ENCODE peak calls at places on chromosomes 13 and 19, in nine cellular contexts. K is RWPE1; I is neural progenitor cell; Y is T-helper 2 cell treated with Interferon-gamma antibody and Interleukin-4, amounts not matched to agents 5 μg/mL and 100 μg/mL, for 36 hours; M is activated T-cell treated with anti-CD3 and anti-CD28 coated beads for 1 hour; V is COR-L47; D is CD8-positive, alpha-beta memory T cell; A is transverse colon; L is caudate nucleus. X is an unnamed sample.

GRCh38 chr19:4371209-4371897 is 28.0 kb downstream of the MPND start:
- DNase-seq in A (no peak), D (no peak), M (no peak), L (no peak), K (no peak), V (no peak), I (no peak), Y (no peak), X (no peak)

GRCh38 chr19:1251233-1251502 is 2.8 kb downstream of the MIDN start:
- DNase-seq in I (peak), V (peak), K (no peak), D (no peak), M (no peak), Y (no peak), A (peak), L (no peak), X (no peak)

GRCh38 chr19:4930664-4931063 is 21.4 kb downstream of the UHRF1 start:
- DNase-seq in L (no peak), V (no peak), K (no peak), D (no peak), Y (no peak), I (no peak), M (no peak), A (no peak), X (no peak)

GRCh38 chr19:5992756-5993155 is 14.8 kb upstream of the RANBP3 start:
- DNase-seq in Y (no peak), A (no peak), L (no peak), V (no peak), K (no peak), D (no peak), M (no peak), I (no peak), X (no peak)

GRCh38 chr19:39740395-39740794 is 2.6 kb upstream of the CLC start:
- DNase-seq in V (no peak), L (no peak), A (no peak), M (no peak), K (no peak), Y (peak), I (no peak), D (no peak), X (no peak)

GRCh38 chr13:108769213-108770070 is 140.0 kb downstream of the MYO16 start:
- DNase-seq in V (no peak), A (no peak), K (peak), Y (no peak), M (no peak), D (no peak), I (no peak), L (no peak), X (no peak)

GRCh38 chr19:40341601-40342482 is 6.4 kb downstream of the C19orf47 start:
- DNase-seq in D (no peak), L (no peak), Y (no peak), V (no peak), M (no peak), A (no peak), I (no peak), K (no peak), X (no peak)

GRCh38 chr19:2613507-2614295 is 88.8 kb downstream of the GNG7 start:
- DNase-seq in Y (peak), M (peak), V (no peak), A (peak), K (no peak), L (no peak), D (peak), I (peak), X (no peak)

GRCh38 chr13:40363653-40364052 is 302.8 kb downstream of the FOXO1 start:
- DNase-seq in I (no peak), V (no peak), A (no peak), Y (no peak), M (no peak), D (no peak), K (no peak), L (no peak), X (no peak)

GRCh38 chr13:25864116-25864515 is 187.7 kb downstream of the SHISA2 start:
- DNase-seq in K (no peak), I (no peak), L (no peak), A (no peak), M (no peak), Y (no peak), V (no peak), D (no peak), X (no peak)

GRCh38 chr19:39828015-39828633 is 5.8 kb downstream of the DYRK1B start:
- DNase-seq in Y (no peak), V (no peak), L (no peak), M (no peak), K (no peak), I (no peak), D (peak), A (peak), X (no peak)

GRCh38 chr13:77584111-77584510 is 48.6 kb downstream of the SCEL start:
- DNase-seq in M (no peak), A (no peak), V (no peak), D (no peak), I (no peak), K (peak), Y (no peak), L (peak), X (peak)

GRCh38 chr13:86653009-86653408 is 853.8 kb upstream of the SLITRK6 start:
- DNase-seq in I (no peak), K (no peak), A (no peak), Y (no peak), D (no peak), M (no peak), L (no peak), V (no peak), X (no peak)

GRCh38 chr19:17078920-17079709 is 3.5 kb downstream of the MYO9B start:
- DNase-seq in L (no peak), V (no peak), Y (no peak), K (no peak), D (no peak), A (no peak), I (peak), M (no peak), X (peak)

GRCh38 chr13:106110241-106110855 is 425.1 kb downstream of the EFNB2 start:
- DNase-seq in M (no peak), K (no peak), I (peak), D (no peak), V (no peak), A (no peak), Y (no peak), L (no peak), X (no peak)

GRCh38 chr19:6260912-6261636 is 18.7 kb downstream of the MLLT1 start:
- DNase-seq in M (no peak), Y (no peak), K (peak), V (no peak), L (no peak), D (no peak), A (no peak), I (peak), X (peak)

GRCh38 chr19:51417807-51418152 is 338 bp upstream of the SIGLEC10 start:
- DNase-seq in L (no peak), K (no peak), I (no peak), M (no peak), Y (no peak), D (no peak), A (no peak), V (no peak), X (no peak)

GRCh38 chr13:26219726-26220125 is 2.4 kb downstream of the RNF6 start:
- DNase-seq in A (no peak), K (no peak), M (no peak), V (no peak), I (no peak), D (no peak), Y (no peak), L (no peak), X (no peak)

GRCh38 chr13:84362777-84363176 is 480.5 kb upstream of the SLITRK1 start:
- DNase-seq in M (no peak), V (no peak), Y (no peak), L (no peak), D (no peak), A (no peak), I (no peak), K (no peak), X (no peak)

GRCh38 chr13:107650081-107650701 is 565.1 kb downstream of the LIG4 start:
- DNase-seq in I (peak), M (no peak), Y (peak), L (peak), D (no peak), K (peak), A (peak), V (no peak), X (no peak)

GRCh38 chr19:58538257-58539168 is 5.4 kb upstream of the TRIM28 start:
- DNase-seq in M (no peak), Y (no peak), L (no peak), V (peak), I (peak), A (no peak), D (peak), K (no peak), X (no peak)

GRCh38 chr19:16139752-16140151 is 3.7 kb upstream of the HSH2D start:
- DNase-seq in D (no peak), A (peak), L (no peak), K (no peak), V (no peak), M (no peak), I (no peak), Y (no peak), X (no peak)

GRCh38 chr19:39401549-39402416 is 4.9 kb upstream of the ZFP36 start:
- DNase-seq in Y (peak), I (peak), A (peak), M (peak), V (no peak), D (peak), K (no peak), L (no peak), X (no peak)

GRCh38 chr13:113207890-113208423 is 512 bp downstream of the PCID2 start:
- DNase-seq in M (no peak), V (peak), I (peak), D (no peak), K (peak), Y (peak), A (peak), L (no peak), X (no peak)

GRCh38 chr13:97944396-97945029 is 9.0 kb upstream of the IPO5 start:
- DNase-seq in A (no peak), I (no peak), L (no peak), D (no peak), M (no peak), K (peak), V (no peak), Y (no peak), X (peak)

GRCh38 chr19:5774921-5775320 is 9.6 kb downstream of the PRR22 start:
- DNase-seq in Y (no peak), A (no peak), L (no peak), V (no peak), M (no peak), K (no peak), D (no peak), I (no peak), X (no peak)

GRCh38 chr13:46343279-46343949 is 43.6 kb downstream of the RUBCNL start:
- DNase-seq in V (no peak), M (no peak), L (no peak), Y (no peak), K (no peak), I (no peak), D (no peak), A (no peak), X (no peak)

GRCh38 chr13:51793570-51794273 is 10.2 kb downstream of the DHRS12 start:
- DNase-seq in M (no peak), I (no peak), A (no peak), V (no peak), D (no peak), Y (peak), K (peak), L (no peak), X (no peak)